ENCODE peak calls at places on chromosomes 1 and 21, in nine cellular contexts. One of them, this sample, is unnamed.

GRCh38 chr1:240803151-240803550 is 191.2 kb upstream of the GREM2 start:
- DNase-seq in A549: peak; percentile 44
- DNase-seq in left lung: no peak
- DNase-seq in heart left ventricle: no peak
- DNase-seq in IMR-90: peak; percentile 79
- DNase-seq in uterus: no peak
- DNase-seq in NB4: no peak
- DNase-seq in lower lobe of right lung: no peak
- DNase-seq in cardiac muscle cell: no peak
- DNase-seq in this sample: peak; percentile 36

GRCh38 chr1:54927475-54928240 is 40.7 kb upstream of the DHCR24 start:
- DNase-seq in A549: no peak
- DNase-seq in left lung: no peak
- DNase-seq in heart left ventricle: no peak
- DNase-seq in IMR-90: peak; percentile 63
- DNase-seq in uterus: no peak
- DNase-seq in NB4: no peak
- DNase-seq in lower lobe of right lung: no peak
- DNase-seq in cardiac muscle cell: peak; percentile 75
- DNase-seq in this sample: peak; percentile 56

GRCh38 chr1:116259665-116260064 is 113.4 kb upstream of the ATP1A1 start:
- DNase-seq in A549: no peak
- DNase-seq in left lung: no peak
- DNase-seq in heart left ventricle: no peak
- DNase-seq in IMR-90: no peak
- DNase-seq in uterus: no peak
- DNase-seq in NB4: peak; percentile 6
- DNase-seq in lower lobe of right lung: no peak
- DNase-seq in cardiac muscle cell: no peak
- DNase-seq in this sample: no peak

GRCh38 chr21:38664315-38664714 is 141.4 kb upstream of the ETS2 start:
- DNase-seq in A549: no peak
- DNase-seq in left lung: no peak
- DNase-seq in heart left ventricle: no peak
- DNase-seq in IMR-90: no peak
- DNase-seq in uterus: no peak
- DNase-seq in NB4: no peak
- DNase-seq in lower lobe of right lung: no peak
- DNase-seq in cardiac muscle cell: no peak
- DNase-seq in this sample: no peak

GRCh38 chr1:116951175-116951935 is 41.6 kb downstream of the PTGFRN start:
- DNase-seq in A549: no peak
- DNase-seq in left lung: peak; percentile 72
- DNase-seq in heart left ventricle: no peak
- DNase-seq in IMR-90: peak; percentile 7
- DNase-seq in uterus: peak; percentile 63
- DNase-seq in NB4: no peak
- DNase-seq in lower lobe of right lung: no peak
- DNase-seq in cardiac muscle cell: peak; percentile 90
- DNase-seq in this sample: peak; percentile 73

GRCh38 chr1:199490804-199491527 is 536.5 kb upstream of the NR5A2 start:
- DNase-seq in A549: no peak
- DNase-seq in left lung: no peak
- DNase-seq in heart left ventricle: no peak
- DNase-seq in IMR-90: peak; percentile 75
- DNase-seq in uterus: no peak
- DNase-seq in NB4: no peak
- DNase-seq in lower lobe of right lung: no peak
- DNase-seq in cardiac muscle cell: peak; percentile 1
- DNase-seq in this sample: peak; percentile 37

GRCh38 chr1:25874635-25875153 is 814 bp downstream of the PAQR7 start:
- DNase-seq in A549: no peak
- DNase-seq in left lung: no peak
- DNase-seq in heart left ventricle: no peak
- DNase-seq in IMR-90: no peak
- DNase-seq in uterus: no peak
- DNase-seq in NB4: no peak
- DNase-seq in lower lobe of right lung: no peak
- DNase-seq in cardiac muscle cell: no peak
- DNase-seq in this sample: no peak

GRCh38 chr21:16058896-16059295 is 329.1 kb downstream of the USP25 start:
- DNase-seq in A549: no peak
- DNase-seq in left lung: no peak
- DNase-seq in heart left ventricle: no peak
- DNase-seq in IMR-90: no peak
- DNase-seq in uterus: no peak
- DNase-seq in NB4: no peak
- DNase-seq in lower lobe of right lung: no peak
- DNase-seq in cardiac muscle cell: no peak
- DNase-seq in this sample: peak; percentile 11

GRCh38 chr1:106439475-106439874 is 617.0 kb upstream of the PRMT6 start:
- DNase-seq in A549: no peak
- DNase-seq in left lung: no peak
- DNase-seq in heart left ventricle: no peak
- DNase-seq in IMR-90: no peak
- DNase-seq in uterus: no peak
- DNase-seq in NB4: no peak
- DNase-seq in lower lobe of right lung: no peak
- DNase-seq in cardiac muscle cell: no peak
- DNase-seq in this sample: no peak

GRCh38 chr1:81304187-81304586 is 496.5 kb upstream of the ADGRL2 start:
- DNase-seq in A549: no peak
- DNase-seq in left lung: no peak
- DNase-seq in heart left ventricle: no peak
- DNase-seq in IMR-90: peak; percentile 51
- DNase-seq in uterus: no peak
- DNase-seq in NB4: no peak
- DNase-seq in lower lobe of right lung: no peak
- DNase-seq in cardiac muscle cell: peak; percentile 38
- DNase-seq in this sample: peak; percentile 40

DNA sequence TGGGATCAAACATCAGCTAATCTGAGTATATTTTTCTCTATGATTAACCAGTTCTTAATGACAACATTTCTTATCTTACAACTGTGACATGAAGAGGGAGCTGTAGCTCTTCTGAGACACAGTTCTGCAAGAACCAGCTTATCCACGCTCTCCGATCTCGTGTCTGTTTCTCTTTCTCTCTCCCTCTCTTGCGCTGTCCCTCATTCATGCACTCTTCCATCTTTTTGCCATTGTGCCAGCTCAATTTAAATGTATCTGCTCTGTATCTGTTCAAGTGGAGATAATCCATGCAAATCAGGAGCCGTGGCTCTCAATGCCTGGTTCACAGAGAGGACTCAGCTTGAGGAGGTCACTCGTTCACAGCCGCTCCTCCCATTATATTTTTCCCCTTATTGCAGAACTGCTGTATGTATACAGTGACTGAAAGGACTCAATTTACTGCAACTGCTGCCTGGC is 494.7 kb upstream of the ADGRL2 start:
- DNase-seq in A549: peak; percentile 45
- DNase-seq in left lung: no peak
- DNase-seq in heart left ventricle: no peak
- DNase-seq in IMR-90: peak; percentile 54
- DNase-seq in uterus: no peak
- DNase-seq in NB4: peak; percentile 26
- DNase-seq in lower lobe of right lung: no peak
- DNase-seq in cardiac muscle cell: peak; percentile 65
- DNase-seq in this sample: peak; percentile 47
- TF ChIP-seq CTCF in A549: peak; percentile 44
- TF ChIP-seq CTCF in left lung: no peak
- TF ChIP-seq CTCF in heart left ventricle: peak; percentile 43
- TF ChIP-seq CTCF in IMR-90: peak; percentile 34
- TF ChIP-seq CTCF in uterus: peak; percentile 52
- TF ChIP-seq CTCF in NB4: no peak
- TF ChIP-seq CTCF in lower lobe of right lung: peak; percentile 51
- TF ChIP-seq CTCF in cardiac muscle cell: peak; percentile 35
- TF ChIP-seq CTCF in this sample: peak; percentile 44

GRCh38 chr1:143691400-143691891 is 280.3 kb downstream of the FAM72C start:
- DNase-seq in A549: peak; percentile 89
- DNase-seq in left lung: no peak
- DNase-seq in heart left ventricle: no peak
- DNase-seq in IMR-90: peak; percentile 39
- DNase-seq in uterus: no peak
- DNase-seq in NB4: no peak
- DNase-seq in lower lobe of right lung: no peak
- DNase-seq in cardiac muscle cell: peak; percentile 19
- DNase-seq in this sample: peak; percentile 9
- H3K4me3 ChIP-seq in A549: no peak overlapping the region
- H3K4me3 ChIP-seq in left lung: no peak overlapping the region
- H3K4me3 ChIP-seq in heart left ventricle: no peak overlapping the region
- H3K4me3 ChIP-seq in IMR-90: no peak overlapping the region
- H3K4me3 ChIP-seq in uterus: no peak overlapping the region
- H3K4me3 ChIP-seq in NB4: no peak overlapping the region
- H3K4me3 ChIP-seq in lower lobe of right lung: no peak overlapping the region
- H3K4me3 ChIP-seq in cardiac muscle cell: no peak overlapping the region
- H3K4me3 ChIP-seq in this sample: no peak overlapping the region

GRCh38 chr1:11058595-11059165 is 1.1 kb downstream of the SRM start:
- DNase-seq in A549: no peak
- DNase-seq in left lung: no peak
- DNase-seq in heart left ventricle: no peak
- DNase-seq in IMR-90: no peak
- DNase-seq in uterus: no peak
- DNase-seq in NB4: no peak
- DNase-seq in lower lobe of right lung: peak; percentile 43
- DNase-seq in cardiac muscle cell: no peak
- DNase-seq in this sample: no peak

GRCh38 chr1:11059166-11059989 is 440 bp downstream of the SRM start:
- DNase-seq in A549: no peak
- DNase-seq in left lung: no peak
- DNase-seq in heart left ventricle: no peak
- DNase-seq in IMR-90: no peak
- DNase-seq in uterus: no peak
- DNase-seq in NB4: peak; percentile 61
- DNase-seq in lower lobe of right lung: no peak
- DNase-seq in cardiac muscle cell: no peak
- DNase-seq in this sample: no peak

GRCh38 chr1:11058026-11058425 is 1.8 kb downstream of the SRM start:
- DNase-seq in A549: no peak
- DNase-seq in left lung: no peak
- DNase-seq in heart left ventricle: no peak
- DNase-seq in IMR-90: no peak
- DNase-seq in uterus: no peak
- DNase-seq in NB4: no peak
- DNase-seq in lower lobe of right lung: no peak
- DNase-seq in cardiac muscle cell: no peak
- DNase-seq in this sample: no peak

GRCh38 chr1:11061652-11062365 is 2.0 kb upstream of the SRM start:
- DNase-seq in A549: no peak
- DNase-seq in left lung: no peak
- DNase-seq in heart left ventricle: no peak
- DNase-seq in IMR-90: no peak
- DNase-seq in uterus: no peak
- DNase-seq in NB4: peak; percentile 48
- DNase-seq in lower lobe of right lung: no peak
- DNase-seq in cardiac muscle cell: no peak
- DNase-seq in this sample: no peak

DNA sequence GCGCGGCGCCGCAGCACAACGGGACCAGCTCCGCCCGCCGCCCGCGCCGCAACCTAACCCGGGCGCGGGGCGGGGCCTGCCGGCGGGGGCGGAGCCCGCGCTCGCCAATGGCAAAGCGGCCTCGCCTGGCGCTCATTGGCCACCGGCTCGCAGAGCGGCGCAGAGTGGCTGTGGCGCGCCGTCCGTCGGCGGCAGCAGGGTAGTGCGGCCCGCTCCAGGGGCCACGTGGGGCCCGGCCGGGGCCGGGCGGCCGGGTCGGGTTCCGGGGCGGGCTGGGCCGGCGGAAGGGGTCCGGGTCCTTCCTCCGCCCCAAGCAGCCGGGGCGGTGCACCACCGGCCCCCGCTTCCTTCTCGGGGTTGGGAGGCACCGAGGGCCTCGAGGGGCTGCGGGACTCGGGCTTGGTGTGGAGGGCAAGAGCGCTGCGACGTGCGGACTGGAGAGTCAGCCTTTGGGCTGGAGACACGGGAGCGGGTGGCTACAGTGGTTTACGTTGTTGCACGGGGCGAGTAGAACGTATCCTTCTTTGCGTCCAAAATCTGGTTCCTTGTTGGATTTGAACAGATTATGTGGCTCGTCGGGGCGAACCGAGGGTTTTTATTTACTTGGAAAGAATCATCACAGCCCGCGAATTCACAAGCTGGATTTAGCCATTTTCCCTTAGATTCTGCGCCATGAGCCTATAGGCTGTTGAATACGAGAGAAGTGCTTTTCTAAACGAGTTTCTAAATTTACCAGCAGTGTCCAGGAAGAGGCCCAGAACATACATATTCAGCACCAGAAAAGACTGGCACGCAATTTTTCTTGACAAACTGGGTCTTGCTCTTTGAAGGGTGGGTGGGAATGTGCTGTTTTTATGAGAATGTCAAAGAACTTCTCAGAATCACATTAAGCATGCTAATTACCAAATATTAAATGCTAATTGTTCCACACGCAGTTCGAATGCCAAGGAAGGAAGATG is at the start of gene SRM:
- DNase-seq in A549: peak; percentile 83
- DNase-seq in left lung: peak; percentile 91
- DNase-seq in heart left ventricle: peak; percentile 96
- DNase-seq in IMR-90: peak; percentile 87
- DNase-seq in uterus: peak; percentile 83
- DNase-seq in NB4: peak; percentile 93
- DNase-seq in lower lobe of right lung: peak; percentile 95
- DNase-seq in cardiac muscle cell: peak; percentile 94
- DNase-seq in this sample: peak; percentile 85
- TF ChIP-seq CTCF in A549: no peak
- TF ChIP-seq CTCF in left lung: peak; percentile 49
- TF ChIP-seq CTCF in heart left ventricle: peak; percentile 81
- TF ChIP-seq CTCF in IMR-90: peak; percentile 43
- TF ChIP-seq CTCF in uterus: peak; percentile 75
- TF ChIP-seq CTCF in NB4: no peak
- TF ChIP-seq CTCF in lower lobe of right lung: peak; percentile 67
- TF ChIP-seq CTCF in cardiac muscle cell: peak; percentile 18
- TF ChIP-seq CTCF in this sample: peak; percentile 25

GRCh38 chr1:153248480-153248879 is 11.0 kb upstream of the LORICRIN start:
- DNase-seq in A549: no peak
- DNase-seq in left lung: no peak
- DNase-seq in heart left ventricle: no peak
- DNase-seq in IMR-90: no peak
- DNase-seq in uterus: no peak
- DNase-seq in NB4: no peak
- DNase-seq in lower lobe of right lung: no peak
- DNase-seq in cardiac muscle cell: no peak
- DNase-seq in this sample: no peak
- H3K4me3 ChIP-seq in A549: no peak overlapping the region
- H3K4me3 ChIP-seq in left lung: no peak overlapping the region
- H3K4me3 ChIP-seq in heart left ventricle: no peak overlapping the region
- H3K4me3 ChIP-seq in IMR-90: no peak overlapping the region
- H3K4me3 ChIP-seq in uterus: no peak overlapping the region
- H3K4me3 ChIP-seq in NB4: no peak overlapping the region
- H3K4me3 ChIP-seq in lower lobe of right lung: no peak overlapping the region
- H3K4me3 ChIP-seq in cardiac muscle cell: no peak overlapping the region
- H3K4me3 ChIP-seq in this sample: no peak overlapping the region

GRCh38 chr1:208381481-208381880 is 137.3 kb upstream of the PLXNA2 start:
- DNase-seq in A549: no peak
- DNase-seq in left lung: no peak
- DNase-seq in heart left ventricle: no peak
- DNase-seq in IMR-90: no peak
- DNase-seq in uterus: no peak
- DNase-seq in NB4: no peak
- DNase-seq in lower lobe of right lung: no peak
- DNase-seq in cardiac muscle cell: no peak
- DNase-seq in this sample: no peak
- TF ChIP-seq CTCF in A549: no peak
- TF ChIP-seq CTCF in left lung: no peak
- TF ChIP-seq CTCF in heart left ventricle: no peak
- TF ChIP-seq CTCF in IMR-90: no peak
- TF ChIP-seq CTCF in uterus: no peak
- TF ChIP-seq CTCF in NB4: no peak
- TF ChIP-seq CTCF in lower lobe of right lung: no peak
- TF ChIP-seq CTCF in cardiac muscle cell: no peak
- TF ChIP-seq CTCF in this sample: no peak

This sample was measured in AG10803.